ENCODE peak calls at places on chromosomes 4 and X, in five cellular contexts. K, T, A, J and Q are unnamed samples.

GRCh38 chrX:115533485-115533884 is 27.5 kb upstream of the PLS3 start:
- DNase-seq in K (no peak), T (no peak), A (no peak), J (peak), Q (peak)

GRCh38 chrX:12447448-12448154 is 309.3 kb downstream of the FRMPD4 start:
- DNase-seq in K (no peak), T (no peak), A (no peak), J (peak), Q (peak)

GRCh38 chr4:170423137-170423536 is 333.4 kb upstream of the AADAT start:
- DNase-seq in K (no peak), T (no peak), A (no peak), J (peak), Q (peak)

GRCh38 chr4:89914609-89915008 is 20.0 kb downstream of the MMRN1 start:
- DNase-seq in K (no peak), T (no peak), A (no peak), J (no peak), Q (no peak)

GRCh38 chr4:149102765-149103164 is 660.6 kb upstream of the NR3C2 start:
- DNase-seq in K (no peak), T (no peak), A (no peak), J (no peak), Q (no peak)

GRCh38 chrX:19130628-19131027 is 8.4 kb upstream of the ADGRG2 start:
- DNase-seq in K (no peak), T (no peak), A (no peak), J (no peak), Q (no peak)

GRCh38 chr4:119750771-119751170 is 122.2 kb upstream of the PDE5A start:
- DNase-seq in K (no peak), T (no peak), A (no peak), J (no peak), Q (peak)

GRCh38 chrX:12894074-12894691 is 12.2 kb upstream of the TLR8 start:
- DNase-seq in K (no peak), T (peak), A (peak), J (peak), Q (peak)

GRCh38 chr4:8336412-8337075 is 67.0 kb downstream of the HTRA3 start:
- DNase-seq in K (no peak), T (no peak), A (no peak), J (no peak), Q (peak)

GRCh38 chr4:89486042-89486441 is 178.4 kb upstream of the GPRIN3 start:
- DNase-seq in K (no peak), T (no peak), A (no peak), J (peak), Q (peak)

GRCh38 chr4:158824425-158825274 is 55.8 kb downstream of the FNIP2 start:
- DNase-seq in K (no peak), T (no peak), A (no peak), J (peak), Q (peak)

GRCh38 chr4:88908003-88908402 is 149.0 kb downstream of the FAM13A start:
- DNase-seq in K (no peak), T (no peak), A (no peak), J (peak), Q (peak)

GRCh38 chrX:135591871-135592270 is 71.4 kb downstream of the INTS6L start:
- DNase-seq in K (no peak), T (no peak), A (no peak), J (no peak), Q (no peak)

GRCh38 chrX:21978346-21978745 is 37.8 kb downstream of the SMS start:
- DNase-seq in K (no peak), T (no peak), A (no peak), J (no peak), Q (no peak)

GRCh38 chrX:51395807-51396728 is 63.4 kb downstream of the NUDT10 start:
- DNase-seq in K (no peak), T (no peak), A (peak), J (no peak), Q (no peak)

GRCh38 chr4:92952897-92953296 is 649.1 kb downstream of the GRID2 start:
- DNase-seq in K (no peak), T (no peak), A (no peak), J (no peak), Q (no peak)

GRCh38 chr4:5940470-5941203 is 47.8 kb upstream of the CRMP1 start:
- DNase-seq in K (no peak), T (no peak), A (no peak), J (peak), Q (peak)

GRCh38 chrX:66988331-66988730 is 349.5 kb upstream of the EDA2R start:
- DNase-seq in K (no peak), T (no peak), A (no peak), J (no peak), Q (no peak)

GRCh38 chr4:20612313-20612712 is 87.9 kb upstream of the PACRGL start:
- DNase-seq in K (no peak), T (no peak), A (no peak), J (no peak), Q (peak)

GRCh38 chr4:28772066-28772465 is 1911.4 kb downstream of the STIM2 start:
- DNase-seq in K (no peak), T (no peak), A (no peak), J (peak), Q (peak)

GRCh38 chrX:152903589-152903988 is 5.7 kb downstream of the ZNF185 start:
- DNase-seq in K (no peak), T (no peak), A (no peak), J (no peak), Q (no peak)

GRCh38 chrX:63250253-63250868 is 100.8 kb downstream of the SPIN4 start:
- DNase-seq in K (no peak), T (peak), A (no peak), J (peak), Q (peak)

GRCh38 chrX:16671005-16671404 is 21.0 kb downstream of the S100G start:
- DNase-seq in K (no peak), T (peak), A (no peak), J (peak), Q (peak)

GRCh38 chrX:100424012-100424411 is 13.9 kb upstream of the PCDH19 start:
- DNase-seq in K (no peak), T (no peak), A (no peak), J (peak), Q (peak)

GRCh38 chr4:38131371-38132139 is 171.4 kb downstream of the PTTG2 start:
- DNase-seq in K (no peak), T (no peak), A (no peak), J (peak), Q (peak)

GRCh38 chrX:10077425-10078188 is 79.2 kb upstream of the CLCN4 start:
- DNase-seq in K (no peak), T (no peak), A (no peak), J (no peak), Q (peak)

GRCh38 chrX:40097101-40097491 is 662 bp downstream of the BCOR start:
- DNase-seq in K (no peak), T (peak), A (no peak), J (no peak), Q (no peak)

GRCh38 chrX:52923781-52924241 is 26.7 kb downstream of the FAM156B start:
- DNase-seq in K (no peak), T (no peak), A (peak), J (peak), Q (peak)

GRCh38 chr4:104429150-104429741 is 65.4 kb downstream of the CXXC4 start:
- DNase-seq in K (no peak), T (no peak), A (no peak), J (no peak), Q (no peak)

GRCh38 chr4:17265653-17266052 is 246.2 kb downstream of the QDPR start:
- DNase-seq in K (no peak), T (no peak), A (no peak), J (no peak), Q (no peak)

GRCh38 chr4:125456075-125456474 is 141.3 kb downstream of the FAT4 start:
- DNase-seq in K (no peak), T (no peak), A (no peak), J (no peak), Q (no peak)

GRCh38 chr4:54215379-54216072 is 13.6 kb upstream of the PDGFRA start:
- DNase-seq in K (no peak), T (no peak), A (no peak), J (no peak), Q (peak)

GRCh38 chrX:148600581-148600980 is 100.2 kb downstream of the AFF2 start:
- DNase-seq in K (no peak), T (no peak), A (no peak), J (no peak), Q (no peak)

GRCh38 chrX:8873102-8873501 is 71.9 kb upstream of the FAM9A start:
- DNase-seq in K (no peak), T (no peak), A (no peak), J (no peak), Q (no peak)

GRCh38 chrX:118975831-118976598 is 1.6 kb downstream of the LONRF3 start:
- DNase-seq in K (peak), T (peak), A (peak), J (peak), Q (peak)

GRCh38 chrX:99394450-99394849 is 1015.6 kb downstream of the PCDH19 start:
- DNase-seq in K (no peak), T (no peak), A (no peak), J (no peak), Q (no peak)
- TF ChIP-seq CTCF in K (no peak), T (no peak), A (no peak), J (no peak), Q (no peak)

GRCh38 chr4:40199179-40199670 is 2.4 kb downstream of the RHOH start:
- DNase-seq in K (no peak), T (no peak), A (no peak), J (no peak), Q (no peak)
- H3K4me3 ChIP-seq in K (no peak), T (no peak), A (peak), J (no peak), Q (no peak)

DNA sequence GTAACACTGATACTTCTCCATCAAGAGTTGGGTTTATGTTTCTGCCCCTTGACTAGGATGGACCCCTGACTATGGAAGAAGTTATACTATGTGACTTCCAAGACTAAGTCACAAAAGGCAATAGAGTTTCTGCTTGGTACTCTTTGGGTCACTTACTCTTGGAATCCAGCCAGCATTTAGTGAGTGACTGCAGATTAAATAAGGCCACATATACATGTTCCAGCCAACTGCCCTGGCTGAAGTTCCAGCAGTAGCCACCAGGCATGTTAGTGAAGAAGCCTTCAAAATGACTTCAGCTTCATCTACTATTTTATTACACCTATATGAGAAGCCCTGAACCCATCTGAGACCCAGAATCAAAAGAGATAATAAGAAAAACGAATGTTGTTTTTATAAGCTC is 524.0 kb downstream of the DMD start:
- DNase-seq in K (no peak), T (no peak), A (no peak), J (no peak), Q (no peak)
- TF ChIP-seq CTCF in K (no peak), T (no peak), A (no peak), J (no peak), Q (no peak)

DNA sequence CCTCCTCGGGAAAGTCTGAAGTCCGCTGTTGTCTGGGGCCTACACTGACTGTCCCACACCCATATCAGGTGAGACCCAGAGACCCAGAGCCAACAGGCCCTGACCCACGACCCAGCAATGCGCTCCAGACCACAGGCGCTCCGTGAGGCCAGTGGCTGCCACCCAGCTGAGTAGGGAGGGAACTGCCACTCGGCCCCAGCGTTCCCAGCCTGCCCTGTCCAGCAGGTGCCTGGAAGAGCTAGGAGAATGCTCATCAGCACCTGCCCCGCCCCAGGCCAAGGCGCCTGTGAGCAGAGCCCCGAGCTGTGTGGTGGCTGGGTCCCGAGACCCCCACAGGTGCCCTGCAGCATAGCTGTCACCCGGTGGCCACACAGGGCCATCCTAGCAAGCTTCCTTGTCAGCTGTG is 2.7 kb downstream of the SPON2 start:
- DNase-seq in K (no peak), T (no peak), A (peak), J (no peak), Q (no peak)
- H3K4me3 ChIP-seq in K (no peak), T (no peak), A (no peak), J (no peak), Q (peak)

DNA sequence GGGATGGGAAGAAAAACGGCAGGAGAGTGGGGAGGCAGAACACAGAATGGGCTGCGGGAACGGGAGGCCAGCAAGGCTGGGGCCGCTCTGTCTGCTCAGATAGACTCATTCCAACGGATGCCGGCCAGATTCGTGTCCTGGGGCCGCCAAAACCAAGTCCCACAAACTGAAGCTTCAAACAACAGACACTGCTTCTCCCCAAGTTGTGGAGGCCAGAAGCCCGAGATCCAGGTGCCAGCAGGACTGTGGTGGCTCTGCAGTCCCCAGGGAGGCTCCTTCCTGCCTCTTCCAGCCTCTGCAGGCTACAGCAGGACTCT is 100.6 kb downstream of the ADRA2C start:
- DNase-seq in K (no peak), T (no peak), A (peak), J (no peak), Q (no peak)
- TF ChIP-seq CTCF in K (no peak), T (no peak), A (no peak), J (no peak), Q (no peak)

GRCh38 chrX:154489182-154489581 is 1.2 kb downstream of the SLC10A3 start:
- DNase-seq in K (no peak), T (no peak), A (no peak), J (no peak), Q (no peak)
- H3K4me3 ChIP-seq in K (peak), T (no peak), A (peak), J (peak), Q (no peak)

GRCh38 chr4:3340703-3341088 is 47.9 kb downstream of the RGS12 start:
- DNase-seq in K (no peak), T (no peak), A (peak), J (no peak), Q (no peak)
- TF ChIP-seq CTCF in K (peak), T (no peak), A (peak), J (no peak), Q (no peak)